ENCODE peak calls at places on chromosome 12, in ten cellular contexts. F is fibroblast of the aortic adventitia, E is astrocyte of the cerebellum, V is psoas muscle, S is astrocyte of the spinal cord, P is IMR-90, Q is lung, H is hepatocyte, X is ovary, R is brain microvascular endothelial cell. A is an unnamed sample.

GRCh38 chr12:132736378-132736777 is 25.3 kb downstream of the ANKLE2 start:
- DNase-seq in F (no peak), E (no peak), V (no peak), S (no peak), P (no peak), Q (no peak), H (no peak), X (no peak), R (no peak), A (no peak)

GRCh38 chr12:88420460-88420859 is 159.8 kb downstream of the KITLG start:
- DNase-seq in F (peak), E (peak), V (no peak), S (peak), P (peak), Q (no peak), H (no peak), X (no peak), R (peak), A (peak)

GRCh38 chr12:76455582-76456345 is 103.8 kb downstream of the OSBPL8 start:
- DNase-seq in F (peak), E (peak), V (no peak), S (peak), P (peak), Q (no peak), H (peak), X (no peak), R (peak), A (peak)

GRCh38 chr12:113184900-113185179 is 438 bp downstream of the DDX54 start:
- DNase-seq in F (peak), E (peak), V (peak), S (peak), P (peak), Q (peak), H (peak), X (peak), R (peak), A (peak)

GRCh38 chr12:109236257-109236656 is 72.8 kb downstream of the FOXN4 start:
- DNase-seq in F (no peak), E (no peak), V (no peak), S (no peak), P (no peak), Q (no peak), H (no peak), X (no peak), R (no peak), A (no peak)

GRCh38 chr12:16474801-16475200 is 127.4 kb downstream of the MGST1 start:
- DNase-seq in F (no peak), E (no peak), V (no peak), S (no peak), P (no peak), Q (no peak), H (no peak), X (no peak), R (no peak), A (no peak)

GRCh38 chr12:113889076-113889475 is 77.0 kb downstream of the RBM19 start:
- DNase-seq in F (peak), E (no peak), V (no peak), S (peak), P (peak), Q (no peak), H (no peak), X (no peak), R (peak), A (peak)

GRCh38 chr12:14403711-14404164 is 38.3 kb downstream of the ATF7IP start:
- DNase-seq in F (peak), E (peak), V (no peak), S (peak), P (peak), Q (no peak), H (peak), X (no peak), R (peak), A (peak)

GRCh38 chr12:54279632-54280400 is at the start of gene CBX5:
- DNase-seq in F (peak), E (peak), V (peak), S (peak), P (peak), Q (peak), H (peak), X (peak), R (peak), A (peak)

GRCh38 chr12:110555509-110556406 is 27.4 kb downstream of the PPTC7 start:
- DNase-seq in F (peak), E (no peak), V (no peak), S (peak), P (peak), Q (no peak), H (no peak), X (no peak), R (peak), A (peak)

GRCh38 chr12:68932701-68933563 is at the start of gene CPM:
- DNase-seq in F (peak), E (no peak), V (peak), S (no peak), P (peak), Q (peak), H (peak), X (peak), R (peak), A (peak)

GRCh38 chr12:78275886-78276285 is 445.2 kb downstream of the NAV3 start:
- DNase-seq in F (no peak), E (no peak), V (no peak), S (no peak), P (no peak), Q (no peak), H (no peak), X (no peak), R (no peak), A (no peak)

GRCh38 chr12:22286569-22286968 is 47.9 kb downstream of the ST8SIA1 start:
- DNase-seq in F (peak), E (peak), V (no peak), S (peak), P (peak), Q (no peak), H (no peak), X (no peak), R (peak), A (peak)

GRCh38 chr12:72268386-72268785 is 3.8 kb upstream of the TRHDE start:
- DNase-seq in F (no peak), E (no peak), V (no peak), S (no peak), P (no peak), Q (no peak), H (no peak), X (no peak), R (no peak), A (no peak)

GRCh38 chr12:124412646-124413015 is 117.7 kb downstream of the RFLNA start:
- DNase-seq in F (peak), E (no peak), V (no peak), S (no peak), P (no peak), Q (no peak), H (no peak), X (peak), R (no peak), A (no peak)

GRCh38 chr12:104747956-104748355 is 210.1 kb downstream of the SLC41A2 start:
- DNase-seq in F (no peak), E (no peak), V (no peak), S (no peak), P (no peak), Q (no peak), H (no peak), X (no peak), R (no peak), A (no peak)

GRCh38 chr12:25960926-25961325 is 2.4 kb downstream of the RASSF8 start:
- DNase-seq in F (peak), E (no peak), V (no peak), S (peak), P (peak), Q (no peak), H (no peak), X (no peak), R (no peak), A (no peak)

GRCh38 chr12:27969011-27969900 is 3.3 kb downstream of the PTHLH start:
- DNase-seq in F (peak), E (no peak), V (peak), S (peak), P (peak), Q (no peak), H (peak), X (no peak), R (no peak), A (no peak)

GRCh38 chr12:32559434-32559833 is 119.7 kb upstream of the DNM1L start:
- DNase-seq in F (peak), E (no peak), V (no peak), S (no peak), P (peak), Q (no peak), H (no peak), X (no peak), R (no peak), A (peak)

GRCh38 chr12:93780115-93780641 is 103.0 kb downstream of the CRADD start:
- DNase-seq in F (peak), E (no peak), V (no peak), S (peak), P (peak), Q (no peak), H (no peak), X (no peak), R (no peak), A (no peak)

GRCh38 chr12:114995891-114996290 is 311.9 kb upstream of the TBX3 start:
- DNase-seq in F (no peak), E (no peak), V (no peak), S (peak), P (peak), Q (no peak), H (no peak), X (no peak), R (peak), A (no peak)

GRCh38 chr12:58387199-58387598 is 445.8 kb downstream of the ATP23 start:
- DNase-seq in F (peak), E (no peak), V (no peak), S (peak), P (peak), Q (no peak), H (no peak), X (no peak), R (peak), A (peak)

GRCh38 chr12:106766393-106766826 is 8.1 kb upstream of the RIC8B start:
- DNase-seq in F (no peak), E (no peak), V (peak), S (peak), P (no peak), Q (peak), H (no peak), X (peak), R (no peak), A (no peak)

GRCh38 chr12:7642876-7643309 is 22.8 kb downstream of the APOBEC1 start:
- DNase-seq in F (peak), E (no peak), V (no peak), S (no peak), P (no peak), Q (no peak), H (no peak), X (no peak), R (no peak), A (no peak)

GRCh38 chr12:100141998-100142850 is 450 bp downstream of the BLTP3B start:
- DNase-seq in F (peak), E (no peak), V (peak), S (no peak), P (no peak), Q (peak), H (peak), X (peak), R (peak), A (peak)

GRCh38 chr12:19190292-19191031 is 60.9 kb downstream of the PLEKHA5 start:
- DNase-seq in F (peak), E (no peak), V (no peak), S (peak), P (peak), Q (no peak), H (no peak), X (no peak), R (peak), A (peak)

GRCh38 chr12:79344855-79345840 is 345.6 kb downstream of the PAWR start:
- DNase-seq in F (peak), E (peak), V (no peak), S (peak), P (peak), Q (no peak), H (peak), X (no peak), R (peak), A (peak)

GRCh38 chr12:54398218-54398617 is 13.7 kb upstream of the ZNF385A start:
- DNase-seq in F (no peak), E (no peak), V (peak), S (no peak), P (no peak), Q (no peak), H (no peak), X (no peak), R (no peak), A (no peak)

GRCh38 chr12:124399622-124400021 is 104.7 kb downstream of the RFLNA start:
- DNase-seq in F (no peak), E (no peak), V (peak), S (no peak), P (no peak), Q (no peak), H (no peak), X (peak), R (no peak), A (no peak)

GRCh38 chr12:109818900-109819500 is 14.2 kb downstream of the TRPV4 start:
- DNase-seq in F (peak), E (no peak), V (no peak), S (no peak), P (peak), Q (no peak), H (no peak), X (no peak), R (no peak), A (peak)

GRCh38 chr12:109719123-109720022 is 5.7 kb downstream of the FAM222A start:
- DNase-seq in F (no peak), E (no peak), V (no peak), S (no peak), P (peak), Q (no peak), H (no peak), X (no peak), R (no peak), A (no peak)

GRCh38 chr12:106058256-106059182 is 80.2 kb downstream of the NUAK1 start:
- DNase-seq in F (peak), E (peak), V (no peak), S (peak), P (peak), Q (no peak), H (no peak), X (no peak), R (peak), A (peak)

GRCh38 chr12:58888131-58888783 is 32.0 kb downstream of the LRIG3 start:
- DNase-seq in F (peak), E (peak), V (peak), S (peak), P (peak), Q (no peak), H (peak), X (no peak), R (peak), A (peak)

GRCh38 chr12:131287938-131288797 is 334.5 kb downstream of the ADGRD1 start:
- DNase-seq in F (no peak), E (no peak), V (peak), S (no peak), P (no peak), Q (no peak), H (no peak), X (peak), R (no peak), A (no peak)

GRCh38 chr12:111424793-111425251 is 19.1 kb downstream of the SH2B3 start:
- DNase-seq in F (no peak), E (no peak), V (no peak), S (no peak), P (no peak), Q (no peak), H (no peak), X (no peak), R (no peak), A (no peak)

GRCh38 chr12:33560653-33561208 is 121.1 kb upstream of the SYT10 start:
- DNase-seq in F (no peak), E (no peak), V (no peak), S (no peak), P (no peak), Q (no peak), H (no peak), X (no peak), R (no peak), A (no peak)

GRCh38 chr12:119328111-119328510 is 6.4 kb upstream of the CCDC60 start:
- DNase-seq in F (no peak), E (no peak), V (no peak), S (no peak), P (no peak), Q (no peak), H (peak), X (peak), R (no peak), A (no peak)

GRCh38 chr12:7075518-7075917 is 15.0 kb downstream of the C1S start:
- DNase-seq in F (no peak), E (no peak), V (no peak), S (no peak), P (no peak), Q (no peak), H (no peak), X (no peak), R (no peak), A (peak)

GRCh38 chr12:79055926-79056674 is 191.5 kb downstream of the SYT1 start:
- DNase-seq in F (peak), E (no peak), V (no peak), S (peak), P (peak), Q (no peak), H (no peak), X (no peak), R (peak), A (no peak)

DNA sequence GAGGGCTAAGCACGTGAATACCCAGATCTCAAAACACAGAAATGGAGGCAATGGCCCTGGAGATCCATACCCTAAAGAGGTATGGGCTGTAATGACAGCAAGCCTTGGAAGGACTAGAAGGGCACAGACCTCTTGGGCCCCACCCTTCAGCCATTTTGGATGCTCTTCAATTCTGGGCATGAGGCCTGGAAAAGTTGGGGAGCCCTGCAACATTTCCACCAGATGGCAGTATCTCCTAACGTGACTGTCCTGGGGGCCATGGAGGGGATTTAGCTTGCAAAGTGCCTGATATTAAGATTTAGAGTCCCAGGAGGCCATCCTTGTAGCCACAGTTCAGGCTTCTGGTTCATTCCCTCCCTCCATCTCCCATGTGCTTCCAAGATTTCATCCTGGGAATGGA is 30.2 kb downstream of the KCNA5 start:
- DNase-seq in F (peak), E (no peak), V (no peak), S (no peak), P (peak), Q (no peak), H (no peak), X (no peak), R (no peak), A (peak)
- TF ChIP-seq CTCF in F (peak), E (peak), V (no peak), S (peak), P (peak), Q (no peak), H (peak), X (no peak), R (peak), A (peak)

DNA sequence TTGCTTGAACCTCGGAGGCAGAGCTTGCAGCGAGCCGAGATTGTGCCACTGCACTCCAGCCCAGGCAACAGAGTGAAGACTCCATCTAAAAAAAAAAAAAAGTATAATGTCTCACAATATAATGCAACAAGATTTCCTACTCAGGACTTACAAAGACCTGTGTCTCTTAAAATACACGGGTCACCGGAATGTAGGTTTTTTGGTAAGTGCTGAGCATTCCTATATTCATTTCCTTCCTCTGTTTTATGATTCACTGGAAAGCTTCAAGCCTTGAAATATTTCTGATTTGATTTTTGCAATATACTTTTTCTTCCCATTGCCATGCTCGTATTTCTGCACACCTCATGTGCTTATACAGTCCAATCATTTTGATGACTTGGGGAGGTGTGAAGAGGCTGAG is 245.8 kb downstream of the FBXL14 start:
- DNase-seq in F (no peak), E (no peak), V (no peak), S (no peak), P (no peak), Q (no peak), H (no peak), X (no peak), R (no peak), A (no peak)
- H3K4me3 ChIP-seq in F (no peak), E (no peak), V (no peak), S (no peak), P (no peak), Q (no peak), H (no peak), X (no peak), R (no peak), A (no peak)

GRCh38 chr12:96399919-96400630 is at the start of gene CDK17:
- DNase-seq in F (peak), E (peak), V (peak), S (peak), P (peak), Q (peak), H (peak), X (peak), R (peak), A (peak)

GRCh38 chr12:96402061-96402460 is 1.8 kb upstream of the CDK17 start:
- DNase-seq in F (no peak), E (no peak), V (no peak), S (no peak), P (no peak), Q (no peak), H (no peak), X (no peak), R (no peak), A (no peak)

GRCh38 chr12:96399081-96399918 is 939 bp downstream of the CDK17 start:
- DNase-seq in F (peak), E (no peak), V (peak), S (peak), P (peak), Q (peak), H (peak), X (peak), R (peak), A (peak)

GRCh38 chr12:96400631-96401060 is 407 bp upstream of the CDK17 start:
- DNase-seq in F (peak), E (no peak), V (no peak), S (peak), P (peak), Q (no peak), H (no peak), X (no peak), R (peak), A (no peak)

GRCh38 chr12:96401061-96401871 is 1.0 kb upstream of the CDK17 start:
- DNase-seq in F (peak), E (peak), V (no peak), S (peak), P (peak), Q (no peak), H (peak), X (peak), R (peak), A (peak)
- TF ChIP-seq CTCF in F (peak), E (peak), V (peak), S (peak), P (peak), Q (no peak), H (peak), X (peak), R (peak), A (peak)

DNA sequence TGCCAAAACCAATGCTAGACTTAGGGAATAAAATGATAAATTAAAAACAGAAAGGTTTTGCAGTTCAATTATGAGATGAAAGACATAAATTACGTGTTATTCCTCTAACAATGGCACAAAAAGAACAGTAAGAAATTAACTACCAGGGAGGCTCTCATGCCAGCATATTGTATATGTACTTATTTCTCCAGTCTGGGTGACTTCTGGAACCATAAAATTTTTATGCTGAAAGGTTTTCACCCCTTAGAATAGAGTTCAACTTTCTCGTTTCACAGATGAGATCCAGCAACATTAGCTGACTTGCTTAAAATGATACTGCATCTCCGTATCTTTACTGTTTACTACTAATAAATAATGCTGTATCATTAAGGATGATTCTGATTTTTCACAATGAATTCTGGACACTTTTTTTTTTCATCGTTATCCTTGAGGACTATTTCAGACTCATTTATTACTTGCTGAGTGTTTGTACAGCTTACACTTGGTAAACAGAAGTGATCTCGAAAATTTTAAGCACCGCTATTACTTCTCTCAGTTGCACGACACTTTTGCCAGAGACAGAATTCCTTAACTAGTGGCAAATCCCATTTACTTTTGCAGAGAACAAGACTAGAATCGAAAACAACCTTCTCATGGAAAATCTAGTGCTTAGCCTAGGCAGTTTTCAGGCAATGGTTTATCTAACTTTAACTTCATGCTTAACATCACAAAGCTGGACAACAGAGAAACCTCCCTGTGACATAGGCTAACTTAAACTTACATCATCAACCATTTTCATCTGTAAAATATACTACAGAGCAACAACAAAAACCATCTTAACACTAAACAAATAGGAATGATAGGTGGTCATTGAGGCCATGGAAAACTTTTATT is 2.7 kb downstream of the RSRC2 start:
- DNase-seq in F (peak), E (no peak), V (no peak), S (no peak), P (peak), Q (no peak), H (no peak), X (no peak), R (no peak), A (peak)
- H3K4me3 ChIP-seq in F (peak), E (peak), V (peak), S (peak), P (peak), Q (no peak), H (peak), X (peak), R (peak), A (peak)

GRCh38 chr12:2739832-2740641 is 54.7 kb upstream of the FKBP4 start:
- DNase-seq in F (peak), E (peak), V (no peak), S (peak), P (peak), Q (no peak), H (peak), X (no peak), R (peak), A (peak)
- TF ChIP-seq CTCF in F (peak), E (peak), V (no peak), S (peak), P (peak), Q (no peak), H (peak), X (no peak), R (peak), A (peak)

GRCh38 chr12:1064317-1064716 is 73.3 kb downstream of the ERC1 start:
- DNase-seq in F (no peak), E (no peak), V (no peak), S (no peak), P (no peak), Q (no peak), H (no peak), X (no peak), R (no peak), A (no peak)
- H3K4me3 ChIP-seq in F (no peak), E (no peak), V (no peak), S (no peak), P (no peak), Q (no peak), H (no peak), X (no peak), R (no peak), A (no peak)